ENCODE peak calls at places on chromosomes 6 and 20, in seven cellular contexts. G, X, T, F, E, R and D are unnamed samples. For H3K4me1, the result is how much of the 10 kb centered on the place peaks cover.

GRCh38 chr20:41098703-41099250 is 38.6 kb upstream of the PLCG1 start:
- DNase-seq in G (peak), X (no peak), T (no peak), F (no peak), E (peak), R (peak), D (no peak)

GRCh38 chr6:152981989-152982767 is 663 bp downstream of the FBXO5 start:
- DNase-seq in G (no peak), X (no peak), T (peak), F (peak), E (no peak), R (no peak), D (peak)

GRCh38 chr6:77454386-77454785 is 8.9 kb downstream of the HTR1B start:
- DNase-seq in G (peak), X (no peak), T (no peak), F (no peak), E (no peak), R (no peak), D (no peak)

GRCh38 chr20:46036370-46036769 is 7.4 kb downstream of the SLC12A5 start:
- DNase-seq in G (no peak), X (no peak), T (no peak), F (no peak), E (no peak), R (no peak), D (no peak)

GRCh38 chr6:33746036-33746600 is 587 bp downstream of the IP6K3 start:
- DNase-seq in G (peak), X (no peak), T (peak), F (peak), E (peak), R (no peak), D (peak)

GRCh38 chr6:139801571-139802321 is 427.3 kb upstream of the CITED2 start:
- DNase-seq in G (peak), X (no peak), T (peak), F (no peak), E (peak), R (no peak), D (no peak)

GRCh38 chr6:65531545-65531944 is 175.5 kb downstream of the EYS start:
- DNase-seq in G (no peak), X (no peak), T (no peak), F (no peak), E (no peak), R (no peak), D (no peak)

GRCh38 chr6:16544006-16544405 is 217.3 kb downstream of the ATXN1 start:
- DNase-seq in G (peak), X (peak), T (peak), F (no peak), E (peak), R (peak), D (no peak)

GRCh38 chr6:47405273-47405672 is 72.3 kb upstream of the CD2AP start:
- DNase-seq in G (no peak), X (no peak), T (no peak), F (no peak), E (no peak), R (no peak), D (no peak)

GRCh38 chr20:50343490-50344179 is 153.0 kb downstream of the CEBPB start:
- DNase-seq in G (no peak), X (no peak), T (no peak), F (no peak), E (no peak), R (no peak), D (no peak)

GRCh38 chr6:2029130-2029794 is 216.1 kb downstream of the GMDS start:
- DNase-seq in G (no peak), X (no peak), T (no peak), F (no peak), E (no peak), R (no peak), D (no peak)

GRCh38 chr6:50720623-50721022 is 7.3 kb downstream of the TFAP2D start:
- DNase-seq in G (no peak), X (no peak), T (peak), F (peak), E (no peak), R (peak), D (peak)

GRCh38 chr20:16363832-16364687 is 209.2 kb downstream of the KIF16B start:
- DNase-seq in G (no peak), X (no peak), T (no peak), F (no peak), E (no peak), R (no peak), D (no peak)

GRCh38 chr20:47318596-47319516 is 37.6 kb downstream of the ZMYND8 start:
- DNase-seq in G (peak), X (no peak), T (peak), F (peak), E (peak), R (peak), D (peak)

GRCh38 chr6:100171533-100172321 is 177.7 kb upstream of the MCHR2 start:
- DNase-seq in G (no peak), X (no peak), T (no peak), F (no peak), E (no peak), R (no peak), D (no peak)

GRCh38 chr6:144601221-144601620 is 316.1 kb downstream of the UTRN start:
- DNase-seq in G (no peak), X (no peak), T (no peak), F (no peak), E (no peak), R (no peak), D (no peak)

GRCh38 chr6:13248953-13249432 is 79.3 kb downstream of the TBC1D7 start:
- DNase-seq in G (no peak), X (no peak), T (no peak), F (no peak), E (no peak), R (no peak), D (no peak)

GRCh38 chr6:68196645-68197044 is 438.4 kb upstream of the ADGRB3 start:
- DNase-seq in G (no peak), X (no peak), T (peak), F (no peak), E (no peak), R (no peak), D (no peak)

GRCh38 chr20:35145141-35145564 is 2.0 kb downstream of the EDEM2 start:
- DNase-seq in G (peak), X (no peak), T (peak), F (no peak), E (peak), R (peak), D (no peak)

GRCh38 chr6:26383624-26384417 is 913 bp downstream of the BTN2A2 start:
- DNase-seq in G (peak), X (no peak), T (peak), F (peak), E (peak), R (no peak), D (peak)

GRCh38 chr20:58228103-58228483 is 360 bp downstream of the ANKRD60 start:
- DNase-seq in G (peak), X (no peak), T (no peak), F (peak), E (no peak), R (no peak), D (no peak)

GRCh38 chr20:56424931-56425330 is 12.9 kb downstream of the CASS4 start:
- DNase-seq in G (no peak), X (no peak), T (no peak), F (no peak), E (no peak), R (no peak), D (no peak)

GRCh38 chr6:139175389-139175788 is 40.5 kb downstream of the HECA start:
- DNase-seq in G (no peak), X (no peak), T (no peak), F (no peak), E (no peak), R (no peak), D (no peak)

GRCh38 chr6:48962041-48962440 is 501.0 kb downstream of the MMUT start:
- DNase-seq in G (no peak), X (no peak), T (no peak), F (no peak), E (no peak), R (no peak), D (no peak)

GRCh38 chr20:22949710-22950109 is 85.4 kb upstream of the SSTR4 start:
- DNase-seq in G (no peak), X (no peak), T (no peak), F (no peak), E (peak), R (no peak), D (no peak)

GRCh38 chr6:13079096-13079758 is 249.1 kb downstream of the TBC1D7 start:
- DNase-seq in G (no peak), X (no peak), T (no peak), F (no peak), E (no peak), R (peak), D (no peak)

GRCh38 chr6:135393289-135393688 is 104.3 kb downstream of the AHI1 start:
- DNase-seq in G (no peak), X (no peak), T (no peak), F (no peak), E (no peak), R (no peak), D (no peak)

GRCh38 chr6:162245831-162246230 is 481.7 kb downstream of the PRKN start:
- DNase-seq in G (no peak), X (no peak), T (no peak), F (no peak), E (no peak), R (no peak), D (no peak)

GRCh38 chr6:93300661-93301060 is 118.7 kb downstream of the EPHA7 start:
- DNase-seq in G (no peak), X (no peak), T (no peak), F (no peak), E (no peak), R (no peak), D (no peak)

GRCh38 chr20:22700387-22700786 is 116.0 kb upstream of the FOXA2 start:
- DNase-seq in G (no peak), X (no peak), T (no peak), F (no peak), E (no peak), R (no peak), D (no peak)

GRCh38 chr6:38773338-38773737 is 58.2 kb downstream of the DNAH8 start:
- DNase-seq in G (no peak), X (no peak), T (peak), F (peak), E (no peak), R (peak), D (peak)

GRCh38 chr6:11538049-11538798 is 675 bp downstream of the TMEM170B start:
- DNase-seq in G (no peak), X (peak), T (peak), F (peak), E (peak), R (no peak), D (peak)

GRCh38 chr6:132020138-132020551 is 69.0 kb upstream of the CCN2 start:
- DNase-seq in G (peak), X (no peak), T (no peak), F (no peak), E (no peak), R (no peak), D (no peak)

GRCh38 chr6:34246563-34247391 is 2.0 kb downstream of the SMIM29 start:
- DNase-seq in G (peak), X (no peak), T (peak), F (peak), E (peak), R (peak), D (peak)

GRCh38 chr20:3631534-3631933 is 31.7 kb downstream of the GFRA4 start:
- DNase-seq in G (no peak), X (no peak), T (no peak), F (no peak), E (no peak), R (no peak), D (no peak)

DNA sequence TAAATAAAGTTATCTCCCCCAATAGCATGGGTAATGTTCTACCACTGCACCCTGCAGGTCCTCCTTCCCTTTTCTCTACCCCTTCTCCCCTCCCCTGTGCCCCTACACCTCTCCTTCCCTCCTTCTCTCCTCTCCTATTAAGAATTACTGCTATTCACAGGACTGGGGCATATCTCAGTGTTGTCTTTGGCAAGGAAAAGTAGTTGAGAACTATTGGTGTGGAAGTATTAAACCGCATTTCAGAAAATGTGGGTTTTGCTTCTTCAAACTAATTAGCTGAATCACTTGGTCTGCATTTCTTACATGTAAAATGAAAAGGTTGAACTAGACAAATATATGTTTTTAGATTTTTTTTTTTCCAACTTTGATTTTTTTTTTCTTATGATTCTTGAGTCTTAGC is 296.3 kb downstream of the CDKAL1 start:
- DNase-seq in G (no peak), X (no peak), T (no peak), F (no peak), E (no peak), R (no peak), D (no peak)
- H3K23ac ChIP-seq in G (no peak), X (no peak), T (no peak), F (no peak), E (no peak), R (no peak), D (no peak)

DNA sequence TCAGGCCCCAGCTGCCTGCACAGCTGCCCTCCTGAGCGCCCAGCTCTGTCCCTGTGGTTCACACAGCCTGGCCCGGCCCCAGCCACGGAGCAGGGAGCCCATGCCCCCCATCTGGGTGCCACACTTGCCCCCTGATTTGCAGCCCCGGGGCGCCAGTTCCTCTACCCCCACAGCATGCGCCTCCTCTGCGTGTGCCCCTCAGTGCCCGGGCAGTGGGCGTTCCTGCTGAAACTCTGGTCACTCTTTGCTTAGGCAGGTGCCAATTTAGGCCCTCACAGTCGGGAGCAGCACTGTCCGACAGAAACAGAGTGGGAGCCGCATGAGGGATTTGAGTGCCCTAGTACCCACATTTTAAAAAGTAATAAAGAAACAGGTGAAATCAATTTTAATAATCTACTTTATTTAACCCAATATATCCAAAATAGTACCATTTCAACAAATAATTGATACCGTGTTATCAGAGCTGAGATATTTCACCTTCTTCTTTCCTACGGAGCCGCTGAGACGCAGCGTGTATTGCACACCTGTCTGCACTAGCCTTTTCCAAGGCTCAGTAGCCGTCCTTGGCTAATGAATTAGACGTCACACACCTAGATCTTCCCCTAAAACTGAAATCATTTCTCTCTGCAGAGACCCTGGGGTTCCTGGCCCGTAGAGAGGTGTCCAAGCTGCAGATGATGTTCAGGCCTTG is 106.4 kb downstream of the ASXL1 start:
- DNase-seq in G (no peak), X (no peak), T (no peak), F (no peak), E (no peak), R (no peak), D (no peak)
- H3K4me1 ChIP-seq in G (under half), X (under half), T (under half), F (under half), E (half or more), R (under half), D (under half)

DNA sequence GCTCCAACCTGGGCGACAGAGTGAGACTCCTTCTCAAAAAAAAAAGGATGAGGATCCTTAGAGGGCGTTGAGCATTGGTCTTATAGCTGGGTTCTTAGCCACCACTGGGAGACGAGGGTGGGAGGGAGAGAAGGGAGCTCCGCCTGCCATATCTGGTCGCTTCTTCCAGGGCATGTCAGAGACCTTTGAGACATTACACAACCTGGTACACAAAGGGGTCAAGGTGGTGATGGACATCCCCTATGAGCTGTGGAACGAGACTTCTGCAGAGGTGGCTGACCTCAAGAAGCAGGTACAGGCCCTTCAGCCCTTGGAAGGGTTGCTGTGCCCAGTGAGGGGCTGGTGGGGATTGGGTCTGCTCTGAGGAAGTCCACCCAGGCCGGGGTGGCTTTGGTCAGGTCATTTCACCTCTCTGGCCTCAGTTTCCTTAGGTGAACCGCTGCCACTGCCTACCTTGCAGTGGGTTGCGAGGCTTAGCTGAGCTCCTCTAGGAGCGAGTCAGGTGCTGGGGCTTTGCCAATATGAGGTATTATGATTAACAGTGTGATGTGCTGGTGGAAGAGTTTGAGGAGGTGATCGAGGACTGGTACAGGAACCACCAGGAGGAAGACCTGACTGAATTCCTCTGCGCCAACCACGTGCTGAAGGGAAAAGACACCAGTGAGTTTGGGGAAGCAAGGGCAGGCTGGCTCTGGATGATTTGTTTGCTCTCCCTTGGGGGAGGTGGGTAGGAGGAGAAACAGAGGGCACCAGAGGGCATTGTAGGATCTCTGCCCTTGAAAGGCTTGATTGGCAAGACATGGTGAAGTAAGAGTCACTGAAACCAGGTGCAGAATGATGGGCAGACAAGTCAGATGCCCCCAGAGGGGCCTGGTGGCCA is 8.5 kb downstream of the CNPY3 start:
- DNase-seq in G (no peak), X (no peak), T (no peak), F (no peak), E (no peak), R (no peak), D (no peak)
- H3K23ac ChIP-seq in G (no peak), X (no peak), T (no peak), F (no peak), E (no peak), R (no peak), D (no peak)

GRCh38 chr6:71197267-71197666 is 91.3 kb upstream of the OGFRL1 start:
- DNase-seq in G (peak), X (no peak), T (peak), F (no peak), E (peak), R (no peak), D (no peak)

GRCh38 chr6:71198908-71199307 is 89.7 kb upstream of the OGFRL1 start:
- DNase-seq in G (no peak), X (no peak), T (no peak), F (no peak), E (no peak), R (no peak), D (no peak)

GRCh38 chr6:71199796-71200195 is 88.8 kb upstream of the OGFRL1 start:
- DNase-seq in G (no peak), X (no peak), T (no peak), F (no peak), E (no peak), R (no peak), D (no peak)

GRCh38 chr6:71194730-71195129 is 93.9 kb upstream of the OGFRL1 start:
- DNase-seq in G (peak), X (no peak), T (peak), F (no peak), E (peak), R (no peak), D (no peak)

GRCh38 chr6:71197770-71198169 is 90.8 kb upstream of the OGFRL1 start:
- DNase-seq in G (peak), X (no peak), T (no peak), F (no peak), E (peak), R (no peak), D (no peak)
- H3K4me1 ChIP-seq in G (under half), X (under half), T (under half), F (under half), E (under half), R (under half), D (under half)